ENCODE peak calls at places on chromosomes 2 and 18, in ten cellular contexts. X is endothelial cell of umbilical vein, R is A549, O is heart left ventricle, Y is H1, B is GM12878, D is adrenal gland, V is NB4, P is esophagus squamous epithelium, S is testis. I is an unnamed sample.

GRCh38 chr2:40087434-40087833 is 308.4 kb upstream of the THUMPD2 start:
- DNase-seq in X (no peak), R (no peak), O (no peak), Y (no peak), B (no peak), D (no peak), V (no peak), P (no peak), S (no peak), I (no peak)

GRCh38 chr2:8927510-8928456 is 75.7 kb downstream of the MBOAT2 start:
- DNase-seq in X (no peak), R (no peak), O (no peak), Y (no peak), B (no peak), D (no peak), V (no peak), P (no peak), S (peak; percentile 38), I (no peak)

GRCh38 chr2:8676191-8676914 is 5.5 kb upstream of the ID2 start:
- DNase-seq in X (peak; percentile 39), R (no peak), O (peak; percentile 93), Y (peak; percentile 69), B (no peak), D (peak; percentile 84), V (no peak), P (no peak), S (peak; percentile 85), I (peak; percentile 88)

GRCh38 chr2:207681431-207681830 is 30.0 kb upstream of the CCNYL1 start:
- DNase-seq in X (no peak), R (no peak), O (no peak), Y (no peak), B (no peak), D (no peak), V (no peak), P (no peak), S (no peak), I (no peak)

GRCh38 chr2:178796079-178796677 is 11.0 kb downstream of the TTN start:
- DNase-seq in X (peak; percentile 71), R (peak; percentile 33), O (no peak), Y (no peak), B (no peak), D (no peak), V (peak; percentile 46), P (no peak), S (no peak), I (no peak)

GRCh38 chr2:219638948-219639341 is 11.5 kb downstream of the SLC4A3 start:
- DNase-seq in X (no peak), R (no peak), O (no peak), Y (no peak), B (no peak), D (no peak), V (no peak), P (no peak), S (peak; percentile 78), I (no peak)

GRCh38 chr2:1548910-1549673 is 135.8 kb downstream of the TPO start:
- DNase-seq in X (no peak), R (no peak), O (no peak), Y (no peak), B (no peak), D (no peak), V (no peak), P (no peak), S (no peak), I (no peak)

GRCh38 chr2:38652431-38653273 is 13.3 kb upstream of the GALM start:
- DNase-seq in X (no peak), R (no peak), O (no peak), Y (no peak), B (no peak), D (peak; percentile 78), V (peak; percentile 45), P (no peak), S (no peak), I (no peak)

GRCh38 chr18:49582579-49582978 is 20.7 kb downstream of the LIPG start:
- DNase-seq in X (no peak), R (peak; percentile 8), O (no peak), Y (no peak), B (no peak), D (no peak), V (no peak), P (no peak), S (no peak), I (no peak)

GRCh38 chr18:38940863-38941531 is 1375.4 kb upstream of the CELF4 start:
- DNase-seq in X (peak; percentile 11), R (peak; percentile 70), O (no peak), Y (no peak), B (peak; percentile 99), D (no peak), V (peak; percentile 63), P (no peak), S (no peak), I (peak; percentile 16)

GRCh38 chr2:233556756-233557736 is 9.5 kb downstream of the USP40 start:
- DNase-seq in X (peak; percentile 34), R (peak; percentile 84), O (no peak), Y (no peak), B (no peak), D (no peak), V (peak; percentile 91), P (no peak), S (no peak), I (no peak)

GRCh38 chr2:191350826-191351225 is 105.6 kb downstream of the MYO1B start:
- DNase-seq in X (no peak), R (no peak), O (no peak), Y (no peak), B (no peak), D (no peak), V (peak; percentile 12), P (no peak), S (no peak), I (no peak)

GRCh38 chr2:3626817-3627499 is 31.0 kb upstream of the ALLC start:
- DNase-seq in X (no peak), R (no peak), O (no peak), Y (peak; percentile 33), B (no peak), D (peak; percentile 47), V (no peak), P (no peak), S (peak; percentile 13), I (peak; percentile 41)

GRCh38 chr2:38590053-38590452 is 12.7 kb downstream of the HNRNPLL start:
- DNase-seq in X (no peak), R (no peak), O (no peak), Y (no peak), B (no peak), D (no peak), V (peak; percentile 14), P (no peak), S (no peak), I (no peak)

GRCh38 chr2:104750061-104750460 is 103.9 kb upstream of the POU3F3 start:
- DNase-seq in X (no peak), R (no peak), O (no peak), Y (no peak), B (no peak), D (no peak), V (no peak), P (no peak), S (no peak), I (no peak)

GRCh38 chr2:104756119-104756518 is 97.8 kb upstream of the POU3F3 start:
- DNase-seq in X (no peak), R (no peak), O (no peak), Y (no peak), B (no peak), D (no peak), V (no peak), P (no peak), S (no peak), I (no peak)

GRCh38 chr2:104758199-104758620 is 95.7 kb upstream of the POU3F3 start:
- DNase-seq in X (no peak), R (no peak), O (no peak), Y (peak; percentile 72), B (no peak), D (peak; percentile 57), V (no peak), P (no peak), S (no peak), I (no peak)

GRCh38 chr2:104752504-104752903 is 101.4 kb upstream of the POU3F3 start:
- DNase-seq in X (no peak), R (no peak), O (no peak), Y (no peak), B (no peak), D (no peak), V (peak; percentile 33), P (no peak), S (no peak), I (no peak)

GRCh38 chr2:104755026-104755856 is 98.7 kb upstream of the POU3F3 start:
- DNase-seq in X (no peak), R (no peak), O (no peak), Y (no peak), B (no peak), D (no peak), V (peak; percentile 29), P (no peak), S (no peak), I (no peak)
- TF ChIP-seq CTCF in X (no peak), R (no peak), O (no peak), Y (no peak), B (no peak), D (no peak), V (no peak), P (no peak), S (no peak), I (no peak)

DNA sequence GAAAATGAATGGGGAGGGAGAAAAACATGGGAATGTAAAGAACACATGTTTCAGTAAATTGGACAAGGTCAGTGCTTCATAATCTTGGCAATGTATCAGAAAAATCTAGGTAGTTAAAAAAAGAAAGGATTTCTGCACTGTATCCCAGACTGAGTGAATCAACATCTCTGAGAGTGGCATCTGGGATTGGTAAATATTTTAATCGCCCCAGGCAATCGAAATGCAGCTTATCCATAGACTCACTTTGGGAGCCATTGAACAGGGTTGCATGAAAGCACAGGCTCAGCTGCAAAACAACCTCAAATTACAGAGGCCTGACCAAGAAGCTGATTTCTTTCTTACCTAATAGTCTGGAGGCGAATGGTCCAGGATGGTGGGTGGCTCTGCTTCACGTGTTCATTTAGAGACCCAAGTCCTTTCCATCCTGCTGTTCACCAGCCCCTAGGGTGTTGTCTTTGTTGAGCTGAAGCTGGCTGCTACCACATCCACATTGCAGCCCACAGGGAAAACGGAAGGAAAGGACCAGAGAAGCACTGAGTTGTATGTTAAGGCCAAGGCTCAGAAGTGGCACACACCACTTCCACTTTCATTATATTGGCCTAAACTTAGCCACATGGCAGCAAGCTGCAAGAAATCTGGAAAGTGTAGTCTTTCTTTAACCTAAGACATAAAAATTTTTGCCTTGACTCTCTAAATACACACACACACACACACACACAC is 59.0 kb downstream of the MOGAT1 start:
- DNase-seq in X (no peak), R (no peak), O (no peak), Y (no peak), B (peak; percentile 55), D (no peak), V (peak; percentile 13), P (no peak), S (no peak), I (no peak)
- TF ChIP-seq POLR2A in X (no peak), R (no peak), O (no peak), Y (no peak), B (no peak), D (no peak), V (no peak), P (no peak), S (no peak), I (no peak)

GRCh38 chr2:171217330-171217729 is 56.6 kb upstream of the TLK1 start:
- DNase-seq in X (no peak), R (no peak), O (no peak), Y (no peak), B (no peak), D (no peak), V (no peak), P (no peak), S (no peak), I (no peak)
- TF ChIP-seq CTCF in X (no peak), R (no peak), O (no peak), Y (no peak), B (no peak), D (no peak), V (no peak), P (no peak), S (no peak), I (no peak)

GRCh38 chr2:69829243-69830044 is at the start of gene GMCL1:
- DNase-seq in X (peak; percentile 98), R (peak; percentile 97), O (peak; percentile 99), Y (peak; percentile 99), B (peak; percentile 92), D (peak; percentile 98), V (peak; percentile 98), P (peak; percentile 78), S (peak; percentile 98), I (peak; percentile 97)
- TF ChIP-seq POLR2A in X (peak; percentile 90), R (peak; percentile 72), O (peak; percentile 87), Y (peak; percentile 85), B (peak; percentile 93), D (peak; percentile 41), V (peak; percentile 95), P (peak; percentile 63), S (peak; percentile 86), I (peak; percentile 86)

I was measured in Peyer's patch.